ENCODE peak calls at places on chromosomes 4 and X, in eight cellular contexts. O, U, K, B, S, W, D and V are unnamed samples.

GRCh38 chr4:32148120-32148666 is 1428.0 kb downstream of the PCDH7 start:
- DNase-seq in B (no peak), O (no peak), U (no peak), D (no peak), K (peak; percentile 22), S (peak; percentile 4), W (no peak), V (peak; percentile 8)

GRCh38 chrX:31240982-31241381 is 169.1 kb upstream of the FTHL17 start:
- DNase-seq in K (no peak), O (no peak), U (no peak), D (no peak), B (no peak), W (no peak), S (no peak), V (no peak)

GRCh38 chr4:41795796-41796195 is 47.3 kb upstream of the PHOX2B start:
- DNase-seq in U (peak; percentile 64), S (no peak), K (no peak), B (no peak), W (no peak), O (no peak), D (no peak), V (no peak)

GRCh38 chr4:57575465-57575864 is 465.3 kb upstream of the IGFBP7 start:
- DNase-seq in W (no peak), U (no peak), O (no peak), B (no peak), K (no peak), S (no peak), D (peak; percentile 30), V (no peak)

GRCh38 chr4:76562851-76563803 is 128.1 kb downstream of the SHROOM3 start:
- DNase-seq in O (no peak), D (no peak), U (no peak), S (no peak), W (no peak), K (peak; percentile 74), B (no peak), V (no peak)

GRCh38 chrX:154732421-154733071 is 18.3 kb downstream of the GAB3 start:
- DNase-seq in B (no peak), D (no peak), K (peak; percentile 46), S (no peak), W (no peak), U (no peak), O (no peak), V (no peak)

GRCh38 chr4:108834167-108834566 is 71.3 kb upstream of the ETNPPL start:
- DNase-seq in B (no peak), K (peak; percentile 97), O (peak; percentile 17), U (no peak), W (no peak), S (no peak), D (no peak), V (no peak)

GRCh38 chr4:10590896-10591295 is 93.7 kb downstream of the CLNK start:
- DNase-seq in W (no peak), D (no peak), U (no peak), B (no peak), S (no peak), O (no peak), K (peak; percentile 57), V (no peak)

GRCh38 chr4:82984459-82984858 is 26.2 kb downstream of the LIN54 start:
- DNase-seq in K (peak; percentile 22), W (no peak), S (no peak), O (no peak), U (no peak), D (no peak), B (no peak), V (no peak)

GRCh38 chr4:127400736-127401346 is 231.9 kb upstream of the INTU start:
- DNase-seq in U (peak; percentile 57), B (no peak), W (no peak), S (peak; percentile 53), D (peak; percentile 60), K (peak; percentile 85), O (peak; percentile 42), V (peak; percentile 14)

GRCh38 chrX:44890247-44890646 is 17.3 kb downstream of the KDM6A start:
- DNase-seq in O (no peak), U (no peak), K (no peak), S (no peak), W (no peak), D (no peak), B (no peak), V (no peak)

GRCh38 chr4:155738548-155738947 is 20.3 kb upstream of the GUCY1B1 start:
- DNase-seq in W (no peak), K (no peak), U (no peak), B (no peak), D (no peak), O (no peak), S (no peak), V (no peak)

GRCh38 chr4:8706221-8707044 is 113.9 kb downstream of the CPZ start:
- DNase-seq in D (peak; percentile 7), B (no peak), U (no peak), S (no peak), O (no peak), W (no peak), K (no peak), V (no peak)

GRCh38 chr4:39936565-39937418 is 40.9 kb downstream of the PDS5A start:
- DNase-seq in K (peak; percentile 56), U (no peak), B (no peak), D (no peak), W (no peak), S (no peak), O (no peak), V (no peak)

GRCh38 chr4:82217986-82218715 is 155.6 kb downstream of the HNRNPD start:
- DNase-seq in U (no peak), O (no peak), S (peak; percentile 12), K (peak; percentile 34), W (no peak), B (peak; percentile 10), D (no peak), V (no peak)